ENCODE peak calls at places on chromosome 6, in four cellular contexts. W is cardiac muscle cell; N is fibroblast of mammary gland; F is stimulated activated CD8-positive, alpha-beta memory T cell treated with anti-CD3 and anti-CD28 coated beads, Interleukin-15, amount 100 ng/mL, for 1 hour. J is an unnamed sample.

GRCh38 chr6:152952045-152952444 is 30.8 kb downstream of the FBXO5 start:
- DNase-seq in W (peak; percentile 28), N (peak; percentile 54), F (no peak), J (no peak)

GRCh38 chr6:157267654-157268053 is 55.7 kb downstream of the TMEM242 start:
- DNase-seq in W (no peak), N (no peak), F (no peak), J (no peak)

GRCh38 chr6:121504227-121504626 is 68.8 kb downstream of the GJA1 start:
- DNase-seq in W (peak; percentile 79), N (peak; percentile 89), F (no peak), J (no peak)

GRCh38 chr6:30244560-30244959 is 31.4 kb upstream of the TRIM26 start:
- DNase-seq in W (no peak), N (no peak), F (no peak), J (no peak)

GRCh38 chr6:147067184-147067583 is 137.0 kb upstream of the STXBP5 start:
- DNase-seq in W (peak; percentile 54), N (peak; percentile 56), F (no peak), J (no peak)

GRCh38 chr6:169117663-169118062 is 136.0 kb downstream of the THBS2 start:
- DNase-seq in W (no peak), N (no peak), F (no peak), J (no peak)

GRCh38 chr6:63635165-63635562 is 438 bp upstream of the PHF3 start:
- DNase-seq in W (no peak), N (no peak), F (no peak), J (no peak)

GRCh38 chr6:129849456-129849855 is 11.7 kb downstream of the TMEM244 start:
- DNase-seq in W (peak; percentile 94), N (peak; percentile 96), F (no peak), J (no peak)

GRCh38 chr6:112466378-112467151 is 119.4 kb downstream of the RFPL4B start:
- DNase-seq in W (peak; percentile 49), N (peak; percentile 18), F (no peak), J (no peak)

GRCh38 chr6:107179004-107179403 is 63.7 kb upstream of the BEND3 start:
- DNase-seq in W (peak; percentile 32), N (peak; percentile 51), F (no peak), J (no peak)

GRCh38 chr6:159665868-159666635 is 27.0 kb downstream of the SOD2 start:
- DNase-seq in W (no peak), N (no peak), F (no peak), J (no peak)

GRCh38 chr6:71386215-71386614 is 97.6 kb downstream of the OGFRL1 start:
- DNase-seq in W (no peak), N (no peak), F (no peak), J (no peak)